ENCODE peak calls at places on chromosomes 13 and 19, in nine cellular contexts. Z is brain microvascular endothelial cell, K is activated B cell treated with CpG ODN at 0.5 μM for 24 hours, N is B cell, A is lower leg skin, G is ovary, C is kidney epithelial cell, R is WERI-Rb-1, L is GM06990. M is an unnamed sample.

GRCh38 chr19:51078104-51078503 is 4.6 kb downstream of the KLK14 start:
- DNase-seq in Z (no peak), K (no peak), N (no peak), A (peak), G (no peak), C (no peak), R (no peak), L (no peak), M (no peak)

GRCh38 chr19:39502640-39503417 is 4.1 kb downstream of the DLL3 start:
- DNase-seq in Z (no peak), K (peak), N (peak), A (peak), G (peak), C (no peak), R (peak), L (peak), M (peak)

GRCh38 chr13:83498486-83499190 is 383.6 kb downstream of the SLITRK1 start:
- DNase-seq in Z (peak), K (no peak), N (no peak), A (no peak), G (no peak), C (no peak), R (no peak), L (no peak), M (no peak)

GRCh38 chr19:36771275-36772231 is 1.1 kb downstream of the ZNF850 start:
- DNase-seq in Z (peak), K (peak), N (peak), A (peak), G (peak), C (peak), R (no peak), L (peak), M (peak)

GRCh38 chr19:8609210-8610040 is 1.1 kb downstream of the ADAMTS10 start:
- DNase-seq in Z (peak), K (no peak), N (no peak), A (peak), G (peak), C (no peak), R (peak), L (no peak), M (peak)

GRCh38 chr13:77829963-77830362 is 88.7 kb downstream of the EDNRB start:
- DNase-seq in Z (no peak), K (no peak), N (no peak), A (no peak), G (no peak), C (no peak), R (no peak), L (no peak), M (no peak)

GRCh38 chr13:32019612-32020233 is 11.9 kb upstream of the FRY start:
- DNase-seq in Z (peak), K (no peak), N (peak), A (no peak), G (peak), C (peak), R (peak), L (no peak), M (peak)

GRCh38 chr13:87779451-87779850 is 108.3 kb downstream of the SLITRK5 start:
- DNase-seq in Z (no peak), K (no peak), N (no peak), A (no peak), G (no peak), C (no peak), R (no peak), L (no peak), M (no peak)

GRCh38 chr13:30561506-30561905 is 56.2 kb upstream of the USPL1 start:
- DNase-seq in Z (no peak), K (no peak), N (no peak), A (no peak), G (no peak), C (no peak), R (no peak), L (no peak), M (no peak)

GRCh38 chr13:33453911-33454310 is 168.4 kb upstream of the STARD13 start:
- DNase-seq in Z (peak), K (no peak), N (no peak), A (no peak), G (no peak), C (no peak), R (no peak), L (no peak), M (no peak)

GRCh38 chr19:1286859-1287621 is 1.4 kb downstream of the EFNA2 start:
- DNase-seq in Z (no peak), K (no peak), N (no peak), A (no peak), G (no peak), C (no peak), R (no peak), L (no peak), M (peak)

GRCh38 chr19:1284979-1285736 is 515 bp upstream of the EFNA2 start:
- DNase-seq in Z (no peak), K (no peak), N (no peak), A (no peak), G (no peak), C (no peak), R (peak), L (no peak), M (peak)

GRCh38 chr19:1284293-1284978 is 1.2 kb upstream of the EFNA2 start:
- DNase-seq in Z (no peak), K (no peak), N (no peak), A (no peak), G (no peak), C (no peak), R (no peak), L (no peak), M (peak)

GRCh38 chr19:1286451-1286858 is 782 bp downstream of the EFNA2 start:
- DNase-seq in Z (no peak), K (no peak), N (no peak), A (no peak), G (no peak), C (no peak), R (no peak), L (no peak), M (peak)

DNA sequence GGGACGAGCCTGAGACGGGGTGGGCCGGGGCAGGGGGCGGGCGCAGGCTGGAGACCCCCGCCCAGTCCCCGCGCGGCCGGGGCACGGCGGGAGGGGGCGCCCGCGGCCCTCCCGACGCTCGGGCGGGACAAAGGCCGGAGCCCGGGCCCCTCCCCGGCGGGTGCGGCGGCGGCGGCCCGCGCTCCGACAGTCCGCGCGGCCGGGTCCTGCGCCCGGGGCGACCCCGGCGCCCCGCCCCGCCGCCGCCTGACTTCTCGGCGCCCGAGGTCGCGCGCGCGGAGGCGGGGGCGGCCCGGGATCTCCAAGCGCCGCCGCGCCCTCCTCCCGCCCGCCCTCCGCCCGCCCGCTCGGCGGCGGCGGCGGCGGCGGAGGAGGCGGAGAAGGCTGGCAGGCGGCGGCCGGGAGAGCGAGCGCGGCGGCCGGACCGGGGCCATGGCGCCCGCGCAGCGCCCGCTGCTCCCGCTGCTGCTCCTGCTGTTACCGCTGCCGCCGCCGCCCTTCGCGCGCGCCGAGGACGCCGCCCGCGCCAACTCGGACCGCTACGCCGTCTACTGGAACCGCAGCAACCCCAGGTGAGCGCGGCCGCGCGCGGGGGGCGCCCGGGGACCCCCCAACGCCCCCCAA is at the start of gene EFNA2:
- DNase-seq in Z (no peak), K (no peak), N (no peak), A (no peak), G (no peak), C (no peak), R (no peak), L (no peak), M (peak)
- TF ChIP-seq CTCF in Z (no peak), K (no peak), N (no peak), A (no peak), G (no peak), C (no peak), R (peak), L (no peak), M (peak)

GRCh38 chr19:2199215-2199614 is 35.5 kb downstream of the DOT1L start:
- DNase-seq in Z (no peak), K (no peak), N (no peak), A (no peak), G (no peak), C (no peak), R (peak), L (no peak), M (peak)
- TF ChIP-seq CTCF in Z (peak), K (no peak), N (peak), A (no peak), G (no peak), C (peak), R (peak), L (peak), M (peak)

DNA sequence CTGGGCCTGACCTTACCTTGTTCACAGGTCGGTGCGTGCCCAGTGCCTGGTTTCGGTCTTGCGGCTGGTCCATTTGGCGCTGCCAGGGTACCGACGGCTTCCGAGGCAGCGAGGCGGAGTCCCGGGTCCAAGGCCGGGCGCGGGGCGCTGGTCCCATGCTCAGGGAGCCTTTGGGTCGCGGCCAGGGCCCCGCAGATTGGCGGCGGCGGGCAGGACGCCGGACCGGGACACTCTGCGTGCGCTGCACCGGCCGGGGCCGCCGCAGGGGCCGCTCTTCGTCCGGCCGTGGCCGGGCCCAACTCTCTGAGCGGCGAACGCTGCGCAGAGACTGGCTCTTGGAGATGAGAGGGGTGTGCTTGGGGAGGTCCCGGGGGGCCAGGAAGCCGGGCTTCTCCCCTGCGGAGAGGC is 3.3 kb upstream of the WIZ start:
- DNase-seq in Z (no peak), K (no peak), N (no peak), A (no peak), G (no peak), C (no peak), R (no peak), L (no peak), M (no peak)
- TF ChIP-seq CTCF in Z (peak), K (no peak), N (no peak), A (no peak), G (no peak), C (peak), R (no peak), L (no peak), M (no peak)

GRCh38 chr19:18425515-18426415 is 6.6 kb downstream of the SSBP4 start:
- DNase-seq in Z (peak), K (no peak), N (no peak), A (no peak), G (peak), C (no peak), R (no peak), L (no peak), M (no peak)
- TF ChIP-seq CTCF in Z (peak), K (no peak), N (no peak), A (no peak), G (no peak), C (no peak), R (no peak), L (no peak), M (no peak)

DNA sequence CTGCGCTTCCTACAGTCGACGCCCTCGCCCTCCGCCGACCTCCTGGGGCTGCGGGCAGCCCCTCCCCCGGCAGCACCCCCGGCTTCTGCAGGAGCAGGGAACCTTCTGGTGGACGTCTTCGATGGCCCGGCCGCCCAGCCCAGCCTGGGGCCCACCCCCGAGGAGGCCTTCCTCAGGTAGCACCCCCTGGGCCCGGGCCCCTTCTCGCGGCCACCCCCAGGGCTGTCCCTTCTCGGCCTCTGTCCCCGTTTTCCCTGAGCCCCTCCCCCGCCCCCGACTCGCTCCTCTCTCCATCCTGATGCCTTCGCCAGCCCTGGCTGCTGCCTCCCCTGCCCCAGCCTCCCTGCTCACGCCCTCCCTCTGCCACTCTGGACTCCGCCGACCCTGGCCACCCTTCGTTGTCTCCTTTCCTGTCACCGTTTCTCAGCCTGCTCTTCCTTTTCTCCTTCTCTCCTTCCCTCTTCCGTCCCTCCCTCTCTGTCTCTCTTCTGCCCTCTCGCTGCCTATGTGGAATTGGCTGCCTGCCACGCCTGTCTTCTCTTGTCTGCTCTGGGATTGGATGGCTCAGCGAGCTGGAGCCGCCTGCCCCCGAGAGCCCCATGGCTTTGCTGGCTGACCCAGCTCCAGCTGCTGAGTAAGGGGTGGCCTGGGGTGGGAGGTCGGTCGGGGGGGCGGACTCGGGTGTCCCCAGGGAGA is 11.0 kb downstream of the FUZ start:
- DNase-seq in Z (peak), K (no peak), N (no peak), A (peak), G (peak), C (peak), R (peak), L (no peak), M (no peak)
- TF ChIP-seq CTCF in Z (peak), K (no peak), N (no peak), A (no peak), G (peak), C (peak), R (no peak), L (no peak), M (no peak)

DNA sequence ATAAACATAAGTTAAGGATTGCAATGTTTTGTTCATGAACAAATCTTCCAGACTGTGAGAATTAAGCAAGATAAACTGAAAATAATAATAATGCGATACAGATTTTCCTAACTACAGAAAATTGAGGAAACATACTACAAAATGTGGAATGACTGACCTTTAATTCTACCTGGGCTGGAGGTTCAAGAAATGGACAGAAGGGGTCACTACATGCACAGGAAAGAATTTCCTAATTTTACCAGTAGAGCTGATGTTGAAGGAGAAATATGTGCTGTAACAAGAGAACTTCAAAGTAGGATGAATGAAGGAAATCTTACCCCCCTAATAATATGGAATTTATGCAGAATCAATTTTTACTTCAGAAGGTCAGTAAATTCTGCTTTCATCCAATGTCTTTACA is 62.3 kb downstream of the ZNF627 start:
- DNase-seq in Z (no peak), K (no peak), N (no peak), A (no peak), G (no peak), C (no peak), R (no peak), L (peak), M (peak)
- TF ChIP-seq CTCF in Z (no peak), K (no peak), N (no peak), A (no peak), G (no peak), C (no peak), R (peak), L (peak), M (peak)

M was measured in GM20000.